ENCODE peak calls at places on chromosomes 13 and 19, in ten cellular contexts. W is brain microvascular endothelial cell, R is IMR-90, A is BJ, Y is neural progenitor cell, Q is mesothelial cell of epicardium, D is choroid plexus epithelial cell, V is GM23338, O is heart left ventricle, G is astrocyte of the cerebellum. L is an unnamed sample.

GRCh38 chr13:37960427-37960826 is 90.9 kb upstream of the TRPC4 start:
- DNase-seq in W (no peak), A (no peak), V (peak; percentile 48), R (peak; percentile 1), D (peak; percentile 35), G (no peak), Q (no peak), O (no peak), Y (no peak), L (no peak)

GRCh38 chr13:21045101-21045500 is 16.3 kb downstream of the LATS2 start:
- DNase-seq in O (no peak), D (no peak), G (no peak), R (no peak), Q (no peak), Y (no peak), A (no peak), W (no peak), V (no peak), L (no peak)

GRCh38 chr19:54190942-54191670 is at the start of gene TSEN34:
- DNase-seq in R (peak; percentile 75), A (peak; percentile 31), Y (peak; percentile 92), V (peak; percentile 88), D (peak; percentile 84), O (peak; percentile 94), G (no peak), W (peak; percentile 64), Q (peak; percentile 93), L (peak; percentile 95)

GRCh38 chr19:39582442-39582841 is 19.9 kb upstream of the LGALS13 start:
- DNase-seq in R (no peak), A (no peak), O (no peak), Q (no peak), W (no peak), G (no peak), D (no peak), Y (no peak), V (no peak), L (no peak)

GRCh38 chr13:65638572-65639168 is 1591.5 kb downstream of the PCDH9 start:
- DNase-seq in O (no peak), A (no peak), D (peak; percentile 85), R (peak; percentile 63), V (peak; percentile 72), W (peak; percentile 42), G (peak; percentile 49), Q (no peak), Y (peak; percentile 47), L (no peak)

GRCh38 chr19:2615782-2616181 is 86.7 kb downstream of the GNG7 start:
- DNase-seq in Y (no peak), A (no peak), O (peak; percentile 28), W (no peak), V (no peak), Q (no peak), R (no peak), D (no peak), G (no peak), L (no peak)

GRCh38 chr19:47681388-47681787 is 31.8 kb upstream of the EHD2 start:
- DNase-seq in R (no peak), D (no peak), W (no peak), A (no peak), Y (no peak), G (no peak), V (no peak), Q (no peak), O (no peak), L (no peak)

GRCh38 chr19:2503521-2504109 is 27.7 kb downstream of the GADD45B start:
- DNase-seq in R (peak; percentile 78), W (peak; percentile 75), A (peak; percentile 79), V (no peak), D (peak; percentile 71), O (no peak), Y (no peak), Q (no peak), G (no peak), L (no peak)

GRCh38 chr19:47253467-47253881 is 2.9 kb upstream of the CCDC9 start:
- DNase-seq in A (peak; percentile 68), Y (no peak), R (peak; percentile 91), D (peak; percentile 89), O (no peak), W (peak; percentile 85), V (no peak), G (peak; percentile 83), Q (no peak), L (no peak)

GRCh38 chr13:97433727-97434416 is at the start of gene RAP2A:
- DNase-seq in D (peak; percentile 97), A (peak; percentile 50), O (peak; percentile 97), R (peak; percentile 91), Q (peak; percentile 95), Y (peak; percentile 97), W (peak; percentile 86), G (peak; percentile 82), V (peak; percentile 89), L (peak; percentile 88)

DNA sequence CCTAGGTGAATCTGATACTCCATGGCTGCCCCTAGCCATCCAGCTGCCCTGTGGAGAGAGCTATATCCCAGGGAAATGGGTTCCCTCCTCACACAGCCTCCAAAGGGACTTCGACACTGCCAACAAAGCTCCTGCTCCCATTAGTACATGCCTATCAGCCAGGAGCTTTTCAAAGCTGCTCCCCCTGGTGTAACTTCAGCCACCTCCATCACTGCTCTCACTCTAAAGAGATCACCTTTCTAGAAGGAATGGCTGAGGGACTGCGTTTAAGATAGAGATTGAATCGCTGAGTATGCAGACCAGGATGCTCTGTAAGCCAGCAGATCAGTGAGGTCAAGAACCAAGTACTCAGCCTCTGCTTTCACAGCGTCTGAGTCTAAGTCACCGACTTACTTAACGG is 213.7 kb downstream of the NALCN start:
- DNase-seq in A (no peak), O (no peak), R (no peak), D (no peak), Y (peak; percentile 58), G (no peak), W (no peak), Q (no peak), V (peak; percentile 80), L (no peak)
- TF ChIP-seq CTCF in A (no peak), O (no peak), R (no peak), D (peak; percentile 24), Y (peak; percentile 38), G (no peak), W (peak; percentile 23), Q (no peak), V (peak; percentile 65), L (no peak)

GRCh38 chr13:26695360-26695705 is 65.3 kb downstream of the GPR12 start:
- DNase-seq in O (no peak), Q (no peak), R (no peak), W (no peak), V (no peak), D (no peak), A (no peak), G (no peak), Y (no peak), L (no peak)

GRCh38 chr13:26697069-26697955 is 63.3 kb downstream of the GPR12 start:
- DNase-seq in G (no peak), O (no peak), Q (no peak), W (no peak), Y (no peak), A (no peak), D (no peak), R (no peak), V (no peak), L (no peak)

GRCh38 chr13:26698392-26699196 is 62.0 kb downstream of the GPR12 start:
- DNase-seq in G (peak; percentile 68), Y (peak; percentile 86), D (peak; percentile 93), W (peak; percentile 85), O (peak; percentile 85), R (peak; percentile 81), V (peak; percentile 86), Q (peak; percentile 96), A (peak; percentile 40), L (peak; percentile 81)

GRCh38 chr13:26695891-26696311 is 64.7 kb downstream of the GPR12 start:
- DNase-seq in R (no peak), V (no peak), O (no peak), W (no peak), Y (no peak), Q (no peak), D (no peak), G (no peak), A (no peak), L (no peak)

GRCh38 chr13:26699197-26699490 is 61.4 kb downstream of the GPR12 start:
- DNase-seq in A (no peak), G (no peak), W (no peak), V (no peak), Y (no peak), Q (no peak), D (no peak), O (no peak), R (no peak), L (no peak)
- TF ChIP-seq CTCF in A (no peak), G (no peak), W (no peak), V (no peak), Y (no peak), Q (no peak), D (no peak), O (no peak), R (no peak), L (no peak)

GRCh38 chr13:67232384-67232783 is 2.2 kb upstream of the PCDH9 start:
- DNase-seq in O (no peak), D (no peak), V (no peak), R (no peak), A (no peak), G (no peak), Q (no peak), Y (no peak), W (no peak), L (no peak)

GRCh38 chr13:67238861-67239260 is 8.7 kb upstream of the PCDH9 start:
- DNase-seq in D (no peak), R (no peak), V (no peak), Q (no peak), A (no peak), Y (no peak), G (no peak), O (no peak), W (no peak), L (no peak)

GRCh38 chr13:67235265-67235664 is 5.1 kb upstream of the PCDH9 start:
- DNase-seq in V (no peak), A (no peak), Y (no peak), O (no peak), G (no peak), Q (no peak), D (no peak), R (no peak), W (no peak), L (no peak)

DNA sequence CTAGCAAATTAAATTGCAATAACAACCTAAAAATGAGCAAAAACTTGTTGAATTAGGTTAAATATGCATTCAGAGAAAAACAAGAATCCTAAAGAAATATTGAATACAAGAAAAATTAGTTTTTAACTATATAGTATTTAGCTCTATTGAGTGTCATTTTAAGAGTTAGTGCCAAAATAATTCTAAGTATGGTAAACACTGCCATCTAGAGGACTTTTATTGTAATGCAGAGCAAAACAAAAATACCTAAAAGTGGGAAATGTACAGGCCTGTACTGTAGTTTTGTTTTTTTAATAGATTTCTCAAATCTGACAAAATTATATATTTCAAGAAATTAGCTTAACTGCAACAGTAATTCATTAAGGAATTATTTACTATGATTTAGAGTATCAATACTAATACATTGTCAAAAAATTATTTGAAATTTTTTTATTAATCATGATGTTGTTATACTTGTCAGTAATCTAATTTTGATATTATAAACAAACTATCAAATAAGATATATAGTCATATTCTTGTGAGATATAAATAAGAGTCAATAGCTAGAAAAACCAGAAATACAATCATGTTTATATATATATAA is 8.2 kb upstream of the PCDH9 start:
- DNase-seq in G (peak; percentile 32), O (no peak), W (no peak), D (peak; percentile 62), Q (no peak), Y (no peak), V (peak; percentile 24), R (peak; percentile 36), A (no peak), L (no peak)
- TF ChIP-seq CTCF in G (peak; percentile 24), O (peak; percentile 78), W (peak; percentile 21), D (peak; percentile 54), Q (peak; percentile 93), Y (peak; percentile 81), V (no peak), R (peak; percentile 77), A (peak; percentile 50), L (peak; percentile 75)

GRCh38 chr13:48078251-48078656 is 16.6 kb downstream of the MED4 start:
- DNase-seq in Q (no peak), A (no peak), D (peak; percentile 37), Y (no peak), O (no peak), W (no peak), R (no peak), V (peak; percentile 20), G (no peak), L (no peak)
- TF ChIP-seq CTCF in Q (no peak), A (peak; percentile 4), D (peak; percentile 48), Y (no peak), O (no peak), W (no peak), R (no peak), V (peak; percentile 40), G (peak; percentile 18), L (no peak)